ENCODE peak calls at places on chromosomes 5 and 9, in four cellular contexts. O is left ventricle myocardium inferior, Q is PC-3, C is HL-60. P is an unnamed sample.

GRCh38 chr5:67371924-67372323 is 175.3 kb upstream of the CD180 start:
- DNase-seq in O (no peak), Q (no peak), C (no peak), P (no peak)

GRCh38 chr5:174340221-174340620 is 294.7 kb downstream of the NSG2 start:
- DNase-seq in O (no peak), Q (no peak), C (no peak), P (no peak)

GRCh38 chr5:104062495-104063377 is 500.1 kb upstream of the NUDT12 start:
- DNase-seq in O (no peak), Q (peak), C (no peak), P (no peak)

GRCh38 chr5:10599828-10600227 is 36.0 kb downstream of the ANKRD33B start:
- DNase-seq in O (no peak), Q (peak), C (no peak), P (no peak)

GRCh38 chr9:131755541-131756198 is 15.8 kb upstream of the RAPGEF1 start:
- DNase-seq in O (peak), Q (peak), C (peak), P (peak)

GRCh38 chr5:67166886-67167285 is 29.7 kb downstream of the CD180 start:
- DNase-seq in O (no peak), Q (no peak), C (no peak), P (no peak)

GRCh38 chr9:137619240-137620090 is 660 bp downstream of the EHMT1 start:
- DNase-seq in O (peak), Q (peak), C (peak), P (peak)

GRCh38 chr9:135961811-135962695 is 880 bp upstream of the UBAC1 start:
- DNase-seq in O (no peak), Q (peak), C (peak), P (no peak)

GRCh38 chr9:126067031-126067734 is 259.4 kb upstream of the MVB12B start:
- DNase-seq in O (no peak), Q (no peak), C (no peak), P (peak)

GRCh38 chr9:95024097-95024671 is 293.3 kb downstream of the FANCC start:
- DNase-seq in O (peak), Q (peak), C (no peak), P (no peak)

GRCh38 chr9:130837002-130837511 is 2.0 kb downstream of the ABL1 start:
- DNase-seq in O (no peak), Q (no peak), C (no peak), P (no peak)

GRCh38 chr9:33415152-33416038 is 13.0 kb upstream of the AQP7 start:
- DNase-seq in O (peak), Q (peak), C (peak), P (peak)

GRCh38 chr5:148374693-148375360 is 8.9 kb upstream of the FBXO38 start:
- DNase-seq in O (no peak), Q (peak), C (peak), P (no peak)

GRCh38 chr5:91499943-91500531 is 116.9 kb upstream of the ARRDC3 start:
- DNase-seq in O (no peak), Q (peak), C (no peak), P (no peak)

GRCh38 chr9:129500166-129500862 is 120.6 kb downstream of the C9orf50 start:
- DNase-seq in O (no peak), Q (no peak), C (no peak), P (peak)

GRCh38 chr9:129498451-129499376 is 122.2 kb downstream of the C9orf50 start:
- DNase-seq in O (no peak), Q (no peak), C (no peak), P (no peak)

GRCh38 chr9:129500863-129501770 is 119.8 kb downstream of the C9orf50 start:
- DNase-seq in O (no peak), Q (no peak), C (no peak), P (no peak)

GRCh38 chr9:129504404-129504803 is 116.5 kb downstream of the C9orf50 start:
- DNase-seq in O (no peak), Q (no peak), C (no peak), P (no peak)

DNA sequence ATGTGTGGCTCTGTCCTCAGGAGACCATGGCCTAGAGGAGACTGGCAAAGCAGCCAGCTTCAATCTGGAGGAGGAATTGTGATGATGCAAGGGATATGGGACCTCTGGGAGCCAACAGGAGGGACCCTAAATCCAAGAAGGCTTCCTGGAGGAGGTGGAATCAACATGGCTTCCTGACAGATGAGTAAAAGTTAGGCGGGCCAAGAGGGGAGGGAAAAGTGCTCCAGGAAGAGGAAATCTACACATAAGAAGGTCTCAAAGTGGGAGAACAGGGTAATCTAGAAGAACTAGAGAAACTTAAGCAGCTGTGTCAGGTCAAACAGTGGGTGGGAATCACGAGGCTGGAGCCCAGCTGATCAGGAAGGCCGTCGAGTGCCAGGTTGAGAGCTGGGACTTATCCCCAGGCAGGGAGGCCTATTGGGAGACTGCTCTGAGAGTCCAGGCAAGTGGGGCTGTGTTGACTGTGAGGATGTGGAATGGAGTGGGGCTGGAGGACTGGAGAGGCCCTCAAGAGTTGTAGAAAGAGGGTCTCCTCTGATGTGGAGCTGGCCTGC is 119.1 kb downstream of the C9orf50 start:
- DNase-seq in O (no peak), Q (no peak), C (no peak), P (peak)
- H3K27ac ChIP-seq in O (peak), Q (no peak), C (no peak), P (peak)

GRCh38 chr5:96651047-96651446 is 11.1 kb upstream of the CAST start:
- DNase-seq in O (no peak), Q (no peak), C (no peak), P (no peak)

GRCh38 chr5:96649251-96649937 is 12.8 kb upstream of the CAST start:
- DNase-seq in O (no peak), Q (peak), C (no peak), P (no peak)

GRCh38 chr5:96649938-96650540 is 12.1 kb upstream of the CAST start:
- DNase-seq in O (no peak), Q (no peak), C (no peak), P (no peak)

GRCh38 chr5:96648023-96648422 is 14.2 kb upstream of the CAST start:
- DNase-seq in O (no peak), Q (no peak), C (no peak), P (no peak)

GRCh38 chr5:96648598-96648997 is 13.6 kb upstream of the CAST start:
- DNase-seq in O (no peak), Q (peak), C (no peak), P (no peak)
- H3K27ac ChIP-seq in O (no peak), Q (peak), C (no peak), P (no peak)

GRCh38 chr9:16247188-16247875 is 623.1 kb downstream of the BNC2 start:
- DNase-seq in O (no peak), Q (peak), C (no peak), P (no peak)

GRCh38 chr9:16246785-16247184 is 623.7 kb downstream of the BNC2 start:
- DNase-seq in O (no peak), Q (peak), C (no peak), P (no peak)

GRCh38 chr9:16248816-16249215 is 621.7 kb downstream of the BNC2 start:
- DNase-seq in O (no peak), Q (no peak), C (no peak), P (no peak)

GRCh38 chr9:16243798-16244197 is 626.7 kb downstream of the BNC2 start:
- DNase-seq in O (no peak), Q (no peak), C (no peak), P (no peak)

GRCh38 chr9:16245756-16246440 is 624.6 kb downstream of the BNC2 start:
- DNase-seq in O (no peak), Q (peak), C (no peak), P (no peak)
- H3K27ac ChIP-seq in O (peak), Q (peak), C (no peak), P (peak)

DNA sequence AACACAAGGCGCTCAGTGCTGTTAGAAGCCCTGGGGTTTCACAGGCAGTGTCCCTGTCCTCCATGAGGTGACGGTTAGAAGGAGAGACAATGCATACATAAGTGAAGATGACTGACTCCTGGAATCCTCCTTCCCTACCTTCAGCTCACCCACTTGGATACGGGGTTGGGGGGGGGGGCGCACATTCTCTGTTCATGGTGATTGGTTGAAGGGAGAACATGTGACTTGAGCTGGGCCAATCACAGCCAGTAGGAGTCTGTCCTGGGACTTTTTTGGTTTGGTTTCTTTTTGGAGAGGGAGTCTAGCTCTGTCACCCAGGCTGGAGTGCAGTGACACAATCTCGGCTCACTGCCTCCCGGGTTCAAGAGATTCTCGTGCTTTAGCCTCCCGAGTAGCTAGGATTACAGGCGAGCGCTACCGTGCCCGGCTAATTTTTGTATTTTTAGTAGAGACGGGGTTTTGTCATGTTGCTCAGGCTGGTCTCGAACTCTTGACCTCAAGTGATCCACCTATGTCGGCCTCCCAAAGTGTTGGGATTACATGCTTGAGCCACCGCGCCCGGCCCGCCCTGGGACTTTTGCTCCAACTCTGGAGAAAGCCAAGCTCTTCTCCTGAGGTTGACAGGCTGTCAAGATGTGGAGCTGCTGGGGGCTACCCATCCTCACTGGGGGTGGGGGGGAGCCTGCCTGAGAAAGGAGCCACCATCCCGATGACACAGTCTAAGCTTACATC is 30.8 kb downstream of the SH3PXD2B start:
- DNase-seq in O (no peak), Q (no peak), C (no peak), P (no peak)
- H3K27ac ChIP-seq in O (no peak), Q (no peak), C (no peak), P (peak)

GRCh38 chr5:172410839-172411238 is 43.5 kb downstream of the SH3PXD2B start:
- DNase-seq in O (no peak), Q (no peak), C (no peak), P (no peak)

GRCh38 chr5:172411423-172412111 is 42.8 kb downstream of the SH3PXD2B start:
- DNase-seq in O (peak), Q (no peak), C (no peak), P (no peak)

GRCh38 chr5:172414618-172415599 is 39.4 kb downstream of the SH3PXD2B start:
- DNase-seq in O (peak), Q (peak), C (no peak), P (peak)

GRCh38 chr5:172413601-172414000 is 40.7 kb downstream of the SH3PXD2B start:
- DNase-seq in O (no peak), Q (no peak), C (no peak), P (no peak)

DNA sequence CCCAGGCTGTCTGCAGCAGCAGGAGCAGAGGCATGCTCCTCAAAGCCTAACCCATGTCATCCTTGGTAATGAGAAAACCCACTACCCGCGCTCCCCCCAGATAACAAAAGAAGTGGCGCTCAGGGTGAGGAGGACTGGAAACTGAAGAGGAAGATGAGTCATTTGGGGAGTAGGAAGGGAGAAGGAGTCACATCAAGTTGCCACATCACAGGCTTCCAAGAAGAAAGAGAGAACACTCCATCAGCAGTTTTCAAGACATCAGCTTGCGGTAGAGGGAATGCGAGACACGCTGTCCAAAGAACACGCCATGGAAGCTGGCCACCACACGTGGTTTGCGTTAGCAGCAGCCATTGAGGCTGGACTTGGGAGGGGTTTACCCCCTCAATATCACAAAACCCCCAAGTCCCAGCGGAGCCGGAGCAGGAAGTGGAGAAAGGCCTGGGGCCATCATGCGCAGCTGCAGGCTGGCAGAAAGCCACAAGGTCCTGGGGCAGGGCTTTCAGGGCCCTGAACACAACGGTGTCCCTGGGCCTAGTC is 41.5 kb downstream of the SH3PXD2B start:
- DNase-seq in O (peak), Q (peak), C (peak), P (peak)
- H3K27ac ChIP-seq in O (peak), Q (peak), C (no peak), P (peak)